ENCODE peak calls at places on chromosome 14, in six cellular contexts. Q is MM.1S, C is NCI-H524, G is HT1080, X is fibroblast of mammary gland, A is tibial artery. E is an unnamed sample.
A peak's percentile ranks its signal among the peaks of the same experiment; 100 is the strongest.

GRCh38 chr14:76726551-76726961 is 34.7 kb upstream of the VASH1 start:
- DNase-seq in X (no peak), C (no peak), G (no peak), Q (no peak), A (no peak), E (no peak)

GRCh38 chr14:22140623-22141022 is 448.4 kb downstream of the DAD1 start:
- DNase-seq in G (no peak), A (no peak), X (no peak), Q (no peak), C (no peak), E (no peak)

GRCh38 chr14:103136388-103137271 is 13.4 kb downstream of the TNFAIP2 start:
- DNase-seq in X (peak; percentile 66), A (no peak), G (peak; percentile 86), Q (no peak), C (no peak), E (peak; percentile 41)

GRCh38 chr14:104756477-104757237 is 3.7 kb downstream of the SIVA1 start:
- DNase-seq in X (no peak), Q (no peak), G (no peak), C (no peak), A (no peak), E (no peak)

GRCh38 chr14:25231006-25231405 is 181.1 kb upstream of the STXBP6 start:
- DNase-seq in C (no peak), A (no peak), Q (no peak), G (no peak), X (no peak), E (no peak)

GRCh38 chr14:54658836-54659235 is 91.9 kb downstream of the SAMD4A start:
- DNase-seq in A (no peak), C (no peak), X (no peak), Q (no peak), G (no peak), E (no peak)

GRCh38 chr14:55302770-55303472 is 31.7 kb downstream of the FBXO34 start:
- DNase-seq in Q (no peak), C (no peak), A (no peak), X (no peak), G (no peak), E (no peak)

GRCh38 chr14:104341532-104342434 is 203.4 kb downstream of the KIF26A start:
- DNase-seq in Q (peak; percentile 54), A (no peak), X (peak; percentile 9), C (peak; percentile 98), G (peak; percentile 74), E (no peak)

GRCh38 chr14:57078054-57078453 is 190.7 kb downstream of the EXOC5 start:
- DNase-seq in G (no peak), A (no peak), X (no peak), C (no peak), Q (no peak), E (no peak)

GRCh38 chr14:65941091-65941490 is 528.6 kb downstream of the FUT8 start:
- DNase-seq in G (no peak), X (no peak), Q (no peak), C (no peak), A (no peak), E (no peak)

GRCh38 chr14:24612186-24612585 is 2.7 kb upstream of the GZMH start:
- DNase-seq in A (no peak), Q (peak; percentile 77), X (no peak), C (no peak), G (no peak), E (no peak)

GRCh38 chr14:20782280-20782890 is 1.3 kb downstream of the RNASE6 start:
- DNase-seq in A (no peak), Q (no peak), G (no peak), C (no peak), X (no peak), E (no peak)